ENCODE peak calls at places on chromosomes 6 and 20, in seven cellular contexts. X is T-helper 2 cell; H is stimulated activated CD4-positive, alpha-beta T cell treated with anti-CD3 and anti-CD28 coated beads, Interleukin-1b, Interleukin-23, amount 100 ng/mL, for 1 hour; G is tibial nerve; Y is cardiac muscle cell; E is lower lobe of right lung; L is naive thymus-derived CD4-positive, alpha-beta T cell. R is an unnamed sample.

GRCh38 chr6:47235964-47236760 is 73.5 kb downstream of the TNFRSF21 start:
- DNase-seq in X (no peak), H (no peak), G (no peak), Y (no peak), E (no peak), L (no peak), R (no peak)

GRCh38 chr6:6713660-6714446 is 125.3 kb downstream of the LY86 start:
- DNase-seq in X (no peak), H (no peak), G (no peak), Y (peak), E (no peak), L (no peak), R (no peak)

GRCh38 chr6:128204621-128205020 is 303.8 kb upstream of the THEMIS start:
- DNase-seq in X (no peak), H (no peak), G (no peak), Y (peak), E (no peak), L (no peak), R (no peak)

GRCh38 chr20:23435675-23436539 is 3.6 kb upstream of the CSTL1 start:
- DNase-seq in X (no peak), H (no peak), G (peak), Y (peak), E (no peak), L (no peak), R (no peak)

GRCh38 chr20:62061851-62062418 is 3.7 kb downstream of the TAF4 start:
- DNase-seq in X (no peak), H (no peak), G (no peak), Y (no peak), E (no peak), L (no peak), R (no peak)

GRCh38 chr20:14507711-14508110 is 170.3 kb upstream of the FLRT3 start:
- DNase-seq in X (no peak), H (no peak), G (no peak), Y (no peak), E (no peak), L (no peak), R (no peak)

GRCh38 chr20:50826121-50826520 is 31.3 kb downstream of the BCAS4 start:
- DNase-seq in X (no peak), H (no peak), G (no peak), Y (no peak), E (no peak), L (no peak), R (no peak)

GRCh38 chr6:163413345-163414116 is 987 bp upstream of the QKI start:
- DNase-seq in X (peak), H (peak), G (peak), Y (peak), E (peak), L (peak), R (peak)

GRCh38 chr6:91042656-91043055 is 455.8 kb upstream of the MAP3K7 start:
- DNase-seq in X (no peak), H (no peak), G (no peak), Y (no peak), E (no peak), L (no peak), R (no peak)